ENCODE peak calls at places on chromosomes 6 and 20, in ten cellular contexts. Q, G, U, P, D, C, Y, T, I and Z are unnamed samples.

GRCh38 chr6:73031094-73031782 is 194.1 kb downstream of the KHDC1L start:
- DNase-seq in Q (no peak), G (no peak), U (no peak), P (no peak), D (no peak), C (no peak), Y (no peak), T (no peak), I (no peak), Z (no peak)

GRCh38 chr20:49893242-49894072 is 21.9 kb downstream of the SPATA2 start:
- DNase-seq in Q (no peak), G (no peak), U (no peak), P (no peak), D (no peak), C (no peak), Y (no peak), T (no peak), I (no peak), Z (no peak)

GRCh38 chr20:50126662-50127061 is 13.7 kb upstream of the UBE2V1 start:
- DNase-seq in Q (no peak), G (no peak), U (no peak), P (peak), D (no peak), C (no peak), Y (no peak), T (no peak), I (no peak), Z (no peak)

GRCh38 chr20:4573564-4574355 is 147.9 kb upstream of the PRND start:
- DNase-seq in Q (no peak), G (no peak), U (no peak), P (peak), D (no peak), C (peak), Y (no peak), T (no peak), I (peak), Z (peak)

GRCh38 chr6:139820191-139820590 is 445.7 kb upstream of the CITED2 start:
- DNase-seq in Q (no peak), G (no peak), U (no peak), P (peak), D (no peak), C (peak), Y (no peak), T (no peak), I (peak), Z (peak)

GRCh38 chr6:48957781-48958180 is 505.3 kb downstream of the MMUT start:
- DNase-seq in Q (no peak), G (no peak), U (no peak), P (peak), D (no peak), C (no peak), Y (no peak), T (no peak), I (no peak), Z (peak)

GRCh38 chr6:4577406-4577805 is 198.8 kb upstream of the CDYL start:
- DNase-seq in Q (no peak), G (no peak), U (no peak), P (peak), D (no peak), C (no peak), Y (no peak), T (peak), I (peak), Z (peak)

GRCh38 chr6:170139531-170139930 is 151.3 kb downstream of the DLL1 start:
- DNase-seq in Q (no peak), G (peak), U (peak), P (no peak), D (no peak), C (no peak), Y (no peak), T (no peak), I (no peak), Z (no peak)

GRCh38 chr6:100913400-100914276 is 32.5 kb upstream of the ASCC3 start:
- DNase-seq in Q (peak), G (no peak), U (no peak), P (no peak), D (no peak), C (no peak), Y (no peak), T (no peak), I (peak), Z (no peak)

GRCh38 chr6:167462913-167463312 is 138.0 kb downstream of the TTLL2 start:
- DNase-seq in Q (peak), G (no peak), U (no peak), P (no peak), D (no peak), C (no peak), Y (no peak), T (no peak), I (no peak), Z (no peak)

GRCh38 chr6:159169557-159170332 is 545 bp downstream of the FNDC1 start:
- DNase-seq in Q (peak), G (no peak), U (peak), P (peak), D (no peak), C (no peak), Y (no peak), T (no peak), I (peak), Z (no peak)

GRCh38 chr6:75735491-75736186 is 13.4 kb upstream of the MYO6 start:
- DNase-seq in Q (no peak), G (no peak), U (no peak), P (peak), D (no peak), C (peak), Y (no peak), T (no peak), I (peak), Z (no peak)

GRCh38 chr20:53322651-53323050 is 271.0 kb downstream of the ZNF217 start:
- DNase-seq in Q (no peak), G (no peak), U (no peak), P (peak), D (no peak), C (no peak), Y (no peak), T (no peak), I (peak), Z (no peak)

GRCh38 chr20:34311118-34312023 is 8.2 kb upstream of the AHCY start:
- DNase-seq in Q (peak), G (no peak), U (peak), P (peak), D (no peak), C (no peak), Y (no peak), T (no peak), I (no peak), Z (no peak)

GRCh38 chr20:910840-911770 is 5.0 kb downstream of the ANGPT4 start:
- DNase-seq in Q (no peak), G (no peak), U (no peak), P (peak), D (no peak), C (no peak), Y (no peak), T (no peak), I (peak), Z (no peak)

GRCh38 chr6:130717657-130718056 is 109.5 kb upstream of the SMLR1 start:
- DNase-seq in Q (no peak), G (no peak), U (no peak), P (no peak), D (no peak), C (no peak), Y (no peak), T (no peak), I (peak), Z (no peak)

GRCh38 chr6:41063884-41064285 is 8.3 kb downstream of the OARD1 start:
- DNase-seq in Q (no peak), G (no peak), U (no peak), P (no peak), D (no peak), C (no peak), Y (no peak), T (no peak), I (no peak), Z (no peak)

GRCh38 chr6:5772634-5773230 is 234.0 kb downstream of the NRN1 start:
- DNase-seq in Q (no peak), G (no peak), U (no peak), P (no peak), D (no peak), C (no peak), Y (no peak), T (no peak), I (no peak), Z (no peak)

GRCh38 chr20:48708116-48708515 is 119.7 kb downstream of the PREX1 start:
- DNase-seq in Q (no peak), G (no peak), U (no peak), P (no peak), D (no peak), C (no peak), Y (no peak), T (no peak), I (no peak), Z (no peak)

GRCh38 chr6:10951675-10952282 is 64.9 kb downstream of the SYCP2L start:
- DNase-seq in Q (peak), G (no peak), U (no peak), P (peak), D (no peak), C (peak), Y (no peak), T (no peak), I (peak), Z (peak)

GRCh38 chr6:50816115-50816675 is 2.5 kb upstream of the TFAP2B start:
- DNase-seq in Q (peak), G (peak), U (peak), P (peak), D (peak), C (peak), Y (peak), T (no peak), I (peak), Z (peak)

GRCh38 chr6:133888931-133889556 is at the start of gene TCF21:
- DNase-seq in Q (peak), G (peak), U (no peak), P (no peak), D (peak), C (no peak), Y (no peak), T (peak), I (peak), Z (no peak)

DNA sequence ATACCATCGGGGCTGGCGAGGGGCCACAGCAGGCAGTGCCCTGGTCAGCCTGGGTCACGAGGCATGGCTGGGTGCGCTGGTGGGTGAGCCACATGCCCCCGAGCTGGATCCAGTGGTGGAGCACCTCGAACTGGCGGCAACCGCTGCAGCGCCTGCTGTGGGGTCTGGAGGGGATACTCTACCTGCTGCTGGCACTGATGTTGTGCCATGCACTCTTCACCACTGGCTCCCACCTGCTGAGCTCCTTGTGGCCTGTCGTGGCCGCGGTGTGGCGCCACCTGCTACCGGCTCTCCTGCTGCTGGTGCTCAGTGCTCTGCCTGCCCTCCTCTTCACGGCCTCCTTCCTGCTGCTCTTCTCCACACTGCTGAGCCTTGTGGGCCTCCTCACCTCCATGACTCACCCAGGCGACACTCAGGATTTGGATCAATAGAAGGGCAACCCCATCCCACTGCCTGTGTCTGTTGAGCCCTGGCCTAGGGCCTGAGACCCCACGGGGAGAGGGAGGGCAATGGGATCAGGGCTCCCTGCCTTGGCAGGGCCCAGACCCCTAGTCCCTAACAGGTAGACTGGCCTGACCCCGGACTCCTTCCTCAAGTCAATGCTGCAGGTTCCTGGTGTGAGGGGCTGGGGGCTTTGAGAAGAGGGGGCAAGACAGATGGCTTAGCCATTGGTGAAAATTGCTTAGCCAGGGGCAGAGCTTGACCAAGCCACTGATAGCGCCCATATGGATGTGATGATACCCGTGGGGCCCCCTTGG is 598 bp downstream of the TMEM239 start:
- DNase-seq in Q (peak), G (no peak), U (no peak), P (no peak), D (no peak), C (no peak), Y (no peak), T (no peak), I (no peak), Z (no peak)
- TF ChIP-seq CTCF in Q (peak), G (no peak), U (no peak), P (no peak), D (no peak), C (no peak), Y (no peak), T (no peak), I (no peak), Z (no peak)

DNA sequence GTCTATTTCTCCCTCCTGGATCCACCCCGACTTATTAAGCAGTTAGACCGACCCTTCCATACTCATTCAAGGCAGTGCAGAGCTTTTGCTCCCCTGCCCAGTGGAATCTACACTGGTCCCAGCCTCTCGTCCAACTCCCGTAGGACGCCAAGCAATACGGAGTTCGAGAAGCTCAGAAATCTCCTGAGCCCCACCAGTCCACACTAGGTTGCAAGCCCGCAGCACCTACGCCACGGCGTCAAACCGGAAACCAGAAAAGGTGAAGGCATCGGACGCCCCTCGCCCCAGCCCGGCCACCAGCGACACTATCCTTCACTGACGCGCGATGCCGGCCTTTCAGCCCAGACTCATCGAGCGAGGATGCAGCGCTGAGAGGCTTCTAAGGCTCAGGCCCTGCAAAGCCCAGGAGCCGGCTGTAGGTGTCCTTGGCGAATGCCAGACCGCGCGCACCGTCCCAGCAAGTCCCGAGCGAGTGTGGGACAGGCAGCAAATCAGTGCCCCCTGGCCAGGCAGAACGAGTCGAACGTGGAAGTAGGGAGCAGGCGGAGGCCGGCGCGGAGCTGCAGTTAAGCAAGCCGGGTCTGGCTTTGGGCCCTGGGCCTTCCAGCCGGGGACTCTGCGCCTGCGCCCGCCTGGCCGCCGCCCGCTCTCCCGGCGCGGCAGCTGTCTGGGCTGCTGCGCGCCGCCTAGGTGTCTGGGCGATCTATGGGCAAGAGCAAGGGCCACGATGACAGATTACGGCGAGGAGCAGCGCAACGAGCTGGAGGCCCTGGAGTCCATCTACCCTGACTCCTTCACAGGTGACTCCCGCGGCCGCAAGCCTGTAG is at the start of gene RWDD1:
- DNase-seq in Q (peak), G (peak), U (peak), P (peak), D (peak), C (peak), Y (peak), T (peak), I (peak), Z (peak)
- TF ChIP-seq CTCF in Q (no peak), G (no peak), U (no peak), P (no peak), D (peak), C (no peak), Y (no peak), T (peak), I (no peak), Z (no peak)

GRCh38 chr6:88629838-88630462 is 333.5 kb downstream of the RNGTT start:
- DNase-seq in Q (peak), G (no peak), U (no peak), P (no peak), D (no peak), C (no peak), Y (no peak), T (no peak), I (peak), Z (peak)
- TF ChIP-seq CTCF in Q (peak), G (no peak), U (peak), P (no peak), D (no peak), C (no peak), Y (no peak), T (no peak), I (no peak), Z (no peak)

DNA sequence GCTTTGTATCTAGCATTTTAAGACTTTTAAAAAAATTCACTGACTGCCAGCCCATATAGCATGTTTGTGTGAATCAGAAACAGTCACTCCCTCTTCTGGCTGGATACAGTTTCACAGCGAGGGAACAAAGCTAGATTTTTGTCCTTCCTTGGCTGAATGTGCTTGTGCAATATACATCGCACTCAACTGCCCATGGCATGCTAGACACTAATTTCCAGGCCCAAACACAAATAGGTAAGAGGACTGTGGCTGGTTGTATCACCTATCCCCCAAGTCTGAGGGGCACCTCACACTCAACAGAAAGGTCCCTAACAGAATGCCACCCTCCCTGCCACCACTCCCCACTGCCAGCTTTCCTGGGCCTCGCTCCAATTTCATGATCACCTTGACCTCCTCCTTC is 16.2 kb upstream of the BLCAP start:
- DNase-seq in Q (no peak), G (no peak), U (no peak), P (peak), D (no peak), C (peak), Y (no peak), T (no peak), I (peak), Z (peak)
- TF ChIP-seq CTCF in Q (peak), G (no peak), U (peak), P (peak), D (peak), C (peak), Y (no peak), T (no peak), I (peak), Z (no peak)

GRCh38 chr20:56975838-56976237 is 290.6 kb downstream of the BMP7 start:
- DNase-seq in Q (no peak), G (no peak), U (no peak), P (no peak), D (no peak), C (no peak), Y (no peak), T (no peak), I (no peak), Z (no peak)

GRCh38 chr20:56978475-56978874 is 288.0 kb downstream of the BMP7 start:
- DNase-seq in Q (no peak), G (no peak), U (no peak), P (no peak), D (no peak), C (no peak), Y (no peak), T (no peak), I (no peak), Z (no peak)

GRCh38 chr20:56979125-56979524 is 287.3 kb downstream of the BMP7 start:
- DNase-seq in Q (no peak), G (no peak), U (no peak), P (no peak), D (no peak), C (no peak), Y (no peak), T (no peak), I (no peak), Z (no peak)

GRCh38 chr20:56974499-56975250 is 291.8 kb downstream of the BMP7 start:
- DNase-seq in Q (peak), G (no peak), U (peak), P (peak), D (no peak), C (peak), Y (peak), T (peak), I (peak), Z (peak)
- TF ChIP-seq CTCF in Q (peak), G (peak), U (peak), P (peak), D (peak), C (peak), Y (peak), T (peak), I (peak), Z (peak)